ENCODE peak calls at places on chromosomes 5 and 9, in nine cellular contexts. J is naive B cell, M is iris pigment epithelial cell, R is GM19239, B is cardiac muscle cell, L is T-helper 1 cell, F is uterus, I is GM13977, Y is NCI-H1092. X is an unnamed sample.

GRCh38 chr5:143594913-143595818 is 191.7 kb upstream of the NR3C1 start:
- DNase-seq in L (no peak), B (no peak), Y (no peak), F (no peak), R (no peak), I (no peak), J (no peak), M (peak; percentile 72), X (no peak)

GRCh38 chr9:112864413-112864812 is 26.3 kb downstream of the SLC46A2 start:
- DNase-seq in Y (no peak), B (no peak), M (no peak), F (no peak), J (no peak), L (no peak), I (no peak), R (no peak), X (no peak)

GRCh38 chr9:135989722-135990467 is 28.7 kb upstream of the UBAC1 start:
- DNase-seq in R (no peak), L (no peak), J (no peak), B (no peak), M (no peak), F (no peak), Y (peak; percentile 13), I (no peak), X (no peak)

GRCh38 chr9:133959171-133959570 is 33.0 kb downstream of the VAV2 start:
- DNase-seq in F (no peak), B (no peak), I (no peak), R (no peak), M (no peak), Y (no peak), J (no peak), L (no peak), X (no peak)

GRCh38 chr5:180313677-180314076 is 21.8 kb upstream of the MAPK9 start:
- DNase-seq in J (no peak), Y (peak; percentile 92), I (peak; percentile 89), R (no peak), M (no peak), L (no peak), F (no peak), B (no peak), X (no peak)

GRCh38 chr9:4489562-4489918 is 728 bp upstream of the SLC1A1 start:
- DNase-seq in J (no peak), R (no peak), F (no peak), I (no peak), M (no peak), B (peak; percentile 50), L (no peak), Y (no peak), X (no peak)

GRCh38 chr5:97534166-97534565 is 351.1 kb upstream of the RIOK2 start:
- DNase-seq in I (peak; percentile 59), Y (no peak), R (no peak), F (no peak), B (peak; percentile 94), J (no peak), L (no peak), M (peak; percentile 96), X (peak; percentile 41)

GRCh38 chr9:8451146-8451545 is 651.6 kb upstream of the DMAC1 start:
- DNase-seq in L (no peak), F (no peak), Y (no peak), M (no peak), I (no peak), J (no peak), B (no peak), R (no peak), X (no peak)

X was measured in GM10248.